ENCODE peak calls at places on chromosomes 16 and 17, in seven cellular contexts. Y is HCT116, U is SK-N-SH, S is HepG2, X is K562, T is H1, M is GM12878. A is an unnamed sample.

GRCh38 chr16:84843149-84844048 is 23.6 kb downstream of the CRISPLD2 start:
- DNase-seq in Y (no peak), X (no peak), U (peak), S (no peak), M (no peak), T (no peak), A (no peak)

GRCh38 chr16:87074635-87075318 is 242.4 kb downstream of the C16orf95 start:
- DNase-seq in S (no peak), M (peak), U (no peak), X (no peak), Y (no peak), T (no peak), A (no peak)

GRCh38 chr16:20744922-20745440 is 3.4 kb upstream of the THUMPD1 start:
- DNase-seq in M (no peak), Y (no peak), X (peak), S (no peak), U (no peak), T (no peak), A (no peak)

GRCh38 chr17:42760652-42761581 is at the start of gene RAMP2:
- DNase-seq in S (no peak), U (peak), X (no peak), T (peak), Y (no peak), M (no peak), A (no peak)

GRCh38 chr16:89828199-89828869 is at the start of gene SPIRE2:
- DNase-seq in S (no peak), T (peak), Y (no peak), X (peak), M (no peak), U (peak), A (peak)

GRCh38 chr17:68514809-68515208 is 2.6 kb downstream of the PRKAR1A start:
- DNase-seq in Y (no peak), T (no peak), M (no peak), S (peak), X (no peak), U (no peak), A (no peak)

GRCh38 chr17:3695129-3695722 is 729 bp downstream of the P2RX5 start:
- DNase-seq in U (peak), Y (no peak), S (no peak), X (no peak), T (peak), M (no peak), A (no peak)

GRCh38 chr17:34393401-34393800 is 30.4 kb upstream of the CCL1 start:
- DNase-seq in U (peak), M (no peak), T (no peak), X (no peak), Y (no peak), S (no peak), A (no peak)

GRCh38 chr17:48338720-48339119 is 91.3 kb downstream of the SKAP1 start:
- DNase-seq in M (no peak), X (no peak), S (no peak), T (no peak), Y (no peak), U (no peak), A (no peak)

GRCh38 chr17:18158022-18158600 is 25.5 kb upstream of the ALKBH5 start:
- DNase-seq in Y (peak), X (peak), M (peak), U (no peak), S (no peak), T (peak), A (peak)

GRCh38 chr16:30660424-30661251 is 2.4 kb downstream of the FBRS start:
- DNase-seq in Y (no peak), T (no peak), M (no peak), X (no peak), S (no peak), U (no peak), A (peak)

GRCh38 chr17:75485688-75486087 is 29.3 kb downstream of the TMEM94 start:
- DNase-seq in X (no peak), T (no peak), S (no peak), U (no peak), Y (no peak), M (no peak), A (no peak)

GRCh38 chr17:21301593-21302550 is 17.4 kb downstream of the MAP2K3 start:
- DNase-seq in S (no peak), T (no peak), M (no peak), X (no peak), Y (no peak), U (peak), A (no peak)

GRCh38 chr16:66227766-66228530 is 138.5 kb upstream of the CDH5 start:
- DNase-seq in M (no peak), Y (no peak), S (no peak), T (no peak), U (no peak), X (no peak), A (no peak)

GRCh38 chr17:32015245-32016013 is 8.2 kb downstream of the LRRC37B start:
- DNase-seq in X (no peak), Y (no peak), U (no peak), S (no peak), M (no peak), T (no peak), A (no peak)

GRCh38 chr17:7668482-7668881 is 17.8 kb downstream of the ATP1B2 start:
- DNase-seq in M (no peak), X (no peak), T (no peak), U (no peak), S (no peak), Y (no peak), A (no peak)

GRCh38 chr16:49747654-49748053 is 108.3 kb downstream of the ZNF423 start:
- DNase-seq in M (no peak), S (no peak), U (no peak), Y (no peak), X (no peak), T (no peak), A (no peak)

DNA sequence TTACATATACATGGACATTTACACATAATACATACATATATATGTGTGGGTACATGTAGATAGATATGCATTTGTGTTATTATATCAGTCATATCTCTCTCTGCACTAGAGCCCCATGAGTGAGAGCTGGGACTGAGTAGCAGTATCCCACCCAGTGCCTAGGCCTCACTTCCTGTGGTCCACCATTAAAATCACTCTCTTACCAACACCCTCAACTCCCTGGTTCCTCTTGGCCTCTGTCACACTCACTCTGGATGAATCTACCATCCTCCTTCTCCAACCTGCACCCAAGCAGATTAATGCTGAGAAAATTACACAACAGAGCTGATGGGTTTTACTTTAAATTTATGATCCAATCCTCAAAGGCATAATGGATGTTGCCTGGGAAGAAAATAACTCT is 4.9 kb upstream of the LYRM9 start:
- DNase-seq in Y (no peak), U (no peak), T (no peak), M (no peak), S (no peak), X (no peak), A (no peak)
- TF ChIP-seq JUND in Y (no peak), U (no peak), T (no peak), M (no peak), S (no peak), X (no peak), A (no peak)

DNA sequence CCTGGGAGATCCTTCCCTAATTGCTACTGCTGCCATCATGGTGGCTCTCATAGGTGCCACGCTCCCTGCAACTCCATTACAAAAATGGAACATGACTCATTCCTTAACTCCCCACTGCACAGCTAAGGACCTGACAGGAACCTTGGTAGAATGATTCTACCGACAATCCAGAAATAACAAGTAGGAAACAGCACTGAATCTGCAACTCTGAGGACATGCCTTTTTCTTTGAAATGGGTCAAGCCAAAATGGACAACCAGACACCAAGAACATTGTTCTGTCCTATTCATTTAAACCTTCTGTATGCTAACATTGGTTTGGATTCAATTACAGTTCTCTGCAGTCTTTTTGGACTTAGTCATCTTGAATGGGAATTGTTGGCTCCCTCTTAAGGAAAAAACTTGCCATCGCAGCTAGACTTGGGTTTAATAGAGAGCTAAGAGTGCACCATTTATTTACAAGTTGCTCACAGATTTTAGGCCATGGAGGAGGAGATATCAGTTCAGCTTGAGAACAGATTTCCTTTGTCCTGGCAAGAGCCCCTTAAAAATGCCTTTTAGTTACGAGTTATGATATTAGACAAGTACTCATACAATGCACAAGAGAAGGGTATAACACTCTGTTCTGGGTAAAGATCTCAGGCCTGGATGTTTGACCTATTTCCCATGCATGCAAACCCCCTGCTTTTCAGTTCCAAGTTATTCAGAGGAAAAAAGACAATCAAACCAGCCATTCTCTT is 20.9 kb upstream of the NSRP1 start:
- DNase-seq in T (no peak), X (peak), M (peak), Y (peak), U (peak), S (peak), A (peak)
- TF ChIP-seq JUND in T (peak), X (peak), M (no peak), Y (no peak), U (peak), S (no peak), A (no peak)

GRCh38 chr17:64732336-64733006 is 70.4 kb upstream of the SMURF2 start:
- DNase-seq in T (no peak), U (peak), S (peak), X (no peak), Y (no peak), M (no peak), A (no peak)
- TF ChIP-seq JUND in T (no peak), U (peak), S (no peak), X (no peak), Y (peak), M (no peak), A (no peak)

DNA sequence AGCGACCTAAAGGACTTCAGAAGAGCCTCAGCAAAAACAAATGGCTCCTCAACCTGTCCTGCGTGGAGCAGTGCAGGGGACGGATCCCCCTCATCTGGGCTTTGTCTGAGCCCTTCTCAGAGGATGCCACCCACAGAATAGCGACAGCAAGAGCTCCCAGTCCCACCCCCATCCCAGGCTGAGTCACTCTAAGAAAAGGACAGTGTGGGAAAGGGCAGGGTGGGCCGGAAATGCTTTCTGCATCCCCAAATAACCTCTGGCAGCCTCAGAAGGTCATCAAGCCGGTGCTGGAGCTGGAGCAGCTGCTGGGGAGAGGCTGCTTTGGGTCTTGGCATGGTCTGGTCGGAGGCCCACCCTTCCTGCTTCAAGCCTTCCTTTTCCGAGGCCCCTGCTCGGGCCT is 8.9 kb downstream of the SLC12A4 start:
- DNase-seq in S (no peak), Y (no peak), T (no peak), X (peak), U (no peak), M (no peak), A (no peak)
- TF ChIP-seq JUND in S (no peak), Y (no peak), T (no peak), X (peak), U (no peak), M (no peak), A (no peak)

GRCh38 chr16:72877374-72878028 is 170.4 kb downstream of the ZFHX3 start:
- DNase-seq in S (peak), T (no peak), X (no peak), U (no peak), Y (peak), M (no peak), A (no peak)
- TF ChIP-seq JUND in S (peak), T (no peak), X (no peak), U (peak), Y (peak), M (no peak), A (no peak)

GRCh38 chr17:69597898-69598692 is 183.6 kb downstream of the MAP2K6 start:
- DNase-seq in X (no peak), U (no peak), S (no peak), M (no peak), T (no peak), Y (no peak), A (no peak)
- TF ChIP-seq JUND in X (no peak), U (no peak), S (no peak), M (no peak), T (no peak), Y (no peak), A (no peak)

GRCh38 chr16:425082-425718 is at the start of gene RAB11FIP3:
- DNase-seq in X (peak), S (peak), M (peak), Y (peak), U (peak), T (peak), A (peak)
- TF ChIP-seq JUND in X (peak), S (no peak), M (peak), Y (no peak), U (no peak), T (no peak), A (no peak)

GRCh38 chr17:81451823-81452222 is 56.6 kb downstream of the BAHCC1 start:
- DNase-seq in U (no peak), S (no peak), M (no peak), T (no peak), Y (no peak), X (no peak), A (no peak)

GRCh38 chr17:81453712-81454111 is 58.5 kb downstream of the BAHCC1 start:
- DNase-seq in U (no peak), Y (no peak), S (no peak), T (no peak), X (no peak), M (no peak), A (no peak)

GRCh38 chr17:81452551-81452950 is 57.3 kb downstream of the BAHCC1 start:
- DNase-seq in T (no peak), S (no peak), U (no peak), X (no peak), M (no peak), Y (no peak), A (no peak)

GRCh38 chr17:81454473-81454872 is 58.1 kb downstream of the ACTG1 start:
- DNase-seq in T (no peak), S (no peak), U (no peak), M (no peak), Y (no peak), X (no peak), A (no peak)

DNA sequence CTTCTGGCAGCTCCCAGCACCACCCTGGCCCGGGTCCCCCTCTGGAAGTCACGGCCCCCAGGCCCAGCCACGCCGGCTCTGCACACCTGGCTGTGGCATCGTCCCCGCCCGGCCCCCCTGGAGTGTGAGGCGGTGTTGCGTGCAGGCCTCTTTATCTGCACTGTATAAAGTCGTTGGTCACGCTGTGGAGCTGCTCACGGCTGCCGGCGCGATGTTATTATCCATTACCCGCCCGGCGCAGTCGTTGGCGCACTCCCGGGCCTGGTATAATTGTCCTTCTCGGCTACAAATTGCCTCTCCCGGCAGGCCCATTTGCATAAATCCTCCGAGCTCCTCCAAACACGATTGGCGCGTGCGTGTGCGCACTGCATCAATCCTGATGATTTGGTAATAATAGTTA is 57.8 kb downstream of the BAHCC1 start:
- DNase-seq in X (no peak), T (no peak), S (no peak), U (no peak), Y (no peak), M (no peak), A (no peak)
- TF ChIP-seq JUND in X (no peak), T (no peak), S (no peak), U (no peak), Y (no peak), M (no peak), A (no peak)

A was measured in T47D.